ENCODE peak calls at places on chromosomes 3 and 15, in six cellular contexts. T is upper lobe of right lung, G is colonic mucosa, H is suprapubic skin, U is dorsolateral prefrontal cortex, B is ascending aorta. Y is an unnamed sample.

GRCh38 chr15:32872606-32873291 is 154.9 kb downstream of the GREM1 start:
- DNase-seq in U (no peak), H (no peak), B (no peak), G (peak; percentile 34), T (no peak), Y (peak; percentile 8)

GRCh38 chr3:48426944-48427629 is 2.8 kb downstream of the PLXNB1 start:
- DNase-seq in H (no peak), B (no peak), G (no peak), U (no peak), T (no peak), Y (no peak)

GRCh38 chr3:71201939-71202338 is 381.6 kb downstream of the FOXP1 start:
- DNase-seq in B (peak; percentile 88), G (peak; percentile 60), U (peak; percentile 46), H (no peak), T (no peak), Y (peak; percentile 38)

GRCh38 chr3:179771797-179772196 is 119.0 kb downstream of the USP13 start:
- DNase-seq in G (no peak), U (no peak), B (no peak), H (no peak), T (no peak), Y (no peak)

GRCh38 chr3:44179251-44179650 is 62.4 kb upstream of the TOPAZ1 start:
- DNase-seq in U (no peak), B (no peak), T (no peak), H (no peak), G (no peak), Y (no peak)

GRCh38 chr3:60160105-60160791 is 1091.0 kb downstream of the FHIT start:
- DNase-seq in H (no peak), B (no peak), G (no peak), T (no peak), U (no peak), Y (no peak)

GRCh38 chr3:119305271-119305670 is 11.1 kb downstream of the ARHGAP31 start:
- DNase-seq in B (no peak), G (no peak), U (no peak), H (no peak), T (no peak), Y (no peak)

GRCh38 chr15:22778796-22779195 is 7.6 kb upstream of the NIPA1 start:
- DNase-seq in G (no peak), H (no peak), U (no peak), T (no peak), B (no peak), Y (no peak)

GRCh38 chr3:43155464-43156121 is 49.7 kb upstream of the POMGNT2 start:
- DNase-seq in B (peak; percentile 81), G (peak; percentile 60), U (no peak), H (peak; percentile 71), T (no peak), Y (peak; percentile 54)

GRCh38 chr3:134211797-134212196 is 38.9 kb downstream of the RYK start:
- DNase-seq in G (no peak), U (no peak), T (no peak), H (no peak), B (no peak), Y (no peak)

GRCh38 chr3:23594066-23594465 is 211.7 kb upstream of the UBE2E1 start:
- DNase-seq in T (no peak), U (no peak), H (no peak), G (no peak), B (no peak), Y (no peak)

GRCh38 chr15:69578792-69579587 is 126.4 kb downstream of the RPLP1 start:
- DNase-seq in H (no peak), B (peak; percentile 88), U (peak; percentile 46), G (peak; percentile 91), T (peak; percentile 88), Y (no peak)

GRCh38 chr15:97881568-97881967 is 78.9 kb upstream of the ARRDC4 start:
- DNase-seq in U (no peak), B (no peak), H (no peak), G (no peak), T (no peak), Y (no peak)

GRCh38 chr15:97875025-97875512 is 85.4 kb upstream of the ARRDC4 start:
- DNase-seq in B (no peak), H (no peak), U (no peak), G (no peak), T (no peak), Y (no peak)

GRCh38 chr15:97874139-97874538 is 86.4 kb upstream of the ARRDC4 start:
- DNase-seq in T (no peak), H (no peak), B (no peak), G (no peak), U (no peak), Y (no peak)

GRCh38 chr15:97870771-97871170 is 89.7 kb upstream of the ARRDC4 start:
- DNase-seq in G (no peak), U (no peak), H (no peak), T (no peak), B (no peak), Y (no peak)

DNA sequence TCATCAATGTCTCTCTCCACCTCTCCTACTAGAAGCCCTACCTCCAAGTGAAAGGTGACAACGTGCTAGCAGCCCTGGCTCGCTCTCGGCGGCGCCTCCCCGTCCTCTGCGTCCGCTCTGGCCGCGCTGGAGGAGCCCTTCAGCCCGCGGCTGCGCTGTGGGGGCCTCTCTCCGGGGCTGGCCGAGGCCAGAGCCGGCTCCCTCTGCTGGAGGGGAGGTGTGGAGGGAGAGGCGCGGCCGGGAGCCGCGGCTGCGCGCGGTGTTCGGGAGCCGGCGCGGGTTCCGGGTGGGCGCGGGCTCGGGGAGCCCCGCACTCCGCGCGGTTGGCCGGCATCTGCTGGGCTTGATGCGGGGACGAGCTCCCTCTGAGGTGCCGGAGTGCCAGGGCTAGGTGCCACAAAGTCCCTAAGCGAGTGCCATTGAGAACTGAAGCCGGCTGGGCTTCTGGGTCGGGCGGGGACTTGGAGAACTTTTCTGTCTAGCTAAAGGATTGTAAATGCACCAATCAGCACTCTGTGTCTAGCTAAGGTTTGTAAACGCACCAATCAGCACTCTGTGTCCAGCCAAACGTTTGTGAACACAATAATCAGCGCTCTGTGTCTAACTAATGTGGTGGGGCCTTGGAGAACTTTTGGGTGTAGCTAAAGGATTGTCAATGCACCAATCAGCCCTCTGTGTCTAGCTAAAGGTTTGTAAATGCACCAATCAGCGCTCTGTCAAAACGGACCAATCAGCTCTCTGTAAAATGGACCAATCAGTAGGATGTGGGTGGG is 84.8 kb upstream of the ARRDC4 start:
- DNase-seq in T (peak; percentile 81), G (peak; percentile 28), U (no peak), B (no peak), H (no peak), Y (no peak)
- TF ChIP-seq CTCF in T (no peak), G (peak; percentile 18), U (no peak), B (no peak), H (no peak), Y (no peak)

DNA sequence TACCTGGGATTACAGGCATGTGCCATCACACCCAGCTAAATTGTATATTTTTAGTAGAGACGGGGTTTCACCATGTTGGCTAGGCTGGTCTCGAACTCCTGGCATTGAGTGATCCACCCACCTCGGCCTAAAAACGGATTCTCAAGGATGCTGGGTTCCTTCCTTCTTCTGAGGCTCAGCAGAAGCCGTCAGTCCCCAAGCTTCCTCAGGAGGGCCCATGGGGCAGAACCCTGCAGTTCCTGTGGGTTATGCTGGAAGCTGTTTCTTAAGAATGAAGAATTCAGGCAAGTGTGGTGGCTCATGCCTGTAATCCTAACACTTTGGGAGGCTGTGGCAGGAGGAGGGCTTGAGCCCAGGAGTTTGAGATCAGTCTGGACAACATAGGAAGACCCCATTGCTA is 29.0 kb upstream of the ZNF710 start:
- DNase-seq in U (no peak), H (no peak), B (no peak), G (no peak), T (no peak), Y (no peak)
- H3K4me3 ChIP-seq in U (no peak overlapping the region), H (no peak overlapping the region), B (no peak overlapping the region), G (no peak overlapping the region), T (no peak overlapping the region), Y (no peak overlapping the region)

DNA sequence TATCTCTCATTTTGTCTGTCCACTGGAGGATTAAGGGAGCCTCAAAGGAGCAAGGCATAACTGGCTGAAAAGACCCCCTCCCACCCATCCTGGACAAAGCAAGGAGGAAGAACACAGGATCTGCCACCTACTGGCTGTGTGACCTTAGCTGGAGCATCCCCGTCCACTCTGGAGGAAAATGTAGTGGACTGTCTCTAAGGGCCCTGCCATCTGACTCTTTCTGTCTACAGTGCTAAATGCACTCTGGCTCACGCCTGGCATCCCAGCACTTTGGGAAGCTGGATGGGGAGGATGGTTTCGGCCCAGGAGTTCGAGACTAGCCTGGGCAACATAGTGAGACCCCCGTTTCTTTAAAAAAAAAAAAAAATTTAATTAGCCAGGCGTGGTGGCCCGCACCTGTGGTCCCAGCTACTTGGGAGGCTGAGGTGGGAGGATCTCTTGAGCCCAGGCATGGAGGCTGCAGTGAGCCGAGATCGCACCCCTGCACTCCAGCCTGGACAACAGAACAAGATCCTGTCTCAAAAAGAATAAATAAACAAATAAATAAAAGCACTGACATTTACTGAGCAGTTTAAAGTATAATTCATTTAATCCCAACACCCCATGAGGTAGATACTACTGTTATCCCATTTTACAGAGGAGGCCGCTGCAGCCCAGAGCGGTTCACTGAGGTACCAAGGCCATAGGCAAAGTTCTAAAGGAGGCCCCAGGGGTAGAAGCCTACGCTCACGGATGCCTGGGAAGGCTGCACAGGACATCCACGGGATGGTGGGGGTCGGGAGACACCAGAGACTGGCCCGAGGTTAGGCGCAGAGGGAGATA is 1.1 kb downstream of the TBC1D2B start:
- DNase-seq in G (no peak), U (no peak), B (no peak), H (no peak), T (no peak), Y (no peak)
- TF ChIP-seq CTCF in G (no peak), U (peak; percentile 21), B (no peak), H (no peak), T (no peak), Y (peak; percentile 8)

GRCh38 chr15:58409861-58410260 is 21.9 kb upstream of the LIPC start:
- DNase-seq in T (no peak), H (no peak), U (no peak), B (no peak), G (no peak), Y (no peak)
- H3K4me3 ChIP-seq in T (peak overlapping the region; percentile 19), H (peak overlapping the region; percentile 32), U (peak overlapping the region; percentile 37), B (peak overlapping the region; percentile 58), G (no peak overlapping the region), Y (no peak overlapping the region)

DNA sequence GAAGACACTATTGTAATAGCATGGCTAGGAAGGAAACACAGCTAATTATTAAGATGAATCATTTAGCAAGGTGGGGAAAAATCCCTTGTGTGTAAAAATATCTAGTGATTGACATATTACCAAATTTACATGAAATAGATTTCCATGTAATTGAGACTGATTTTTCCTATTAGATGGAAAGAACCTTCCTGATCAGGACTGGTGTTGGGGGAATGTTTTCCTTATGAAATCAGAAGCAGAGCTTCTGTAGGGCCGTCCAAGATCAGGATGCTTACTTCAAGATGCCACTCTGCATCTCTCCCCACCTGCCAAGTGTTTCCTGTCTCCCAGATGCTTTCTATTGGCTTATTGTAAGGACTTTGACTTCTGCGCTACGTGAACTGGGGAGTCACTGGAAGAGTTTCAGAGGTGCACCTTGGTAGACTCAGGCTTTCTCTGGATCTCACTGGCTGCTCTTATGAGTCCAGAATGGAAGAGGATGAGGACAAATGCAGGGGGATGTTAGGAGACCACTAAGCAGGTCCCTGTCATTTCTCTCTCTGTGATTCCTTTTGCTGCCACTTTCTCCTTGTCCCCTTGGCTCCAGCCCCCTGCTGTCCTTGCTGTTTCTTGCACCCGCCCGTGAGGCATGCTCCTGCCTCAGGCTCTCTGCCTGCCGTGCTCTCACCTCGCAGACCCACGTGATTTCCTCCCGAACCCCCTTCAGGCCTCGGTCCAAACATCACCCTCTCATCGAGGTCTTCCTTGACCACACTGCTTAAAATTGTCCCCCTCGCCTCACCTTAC is 30.1 kb downstream of the BTD start:
- DNase-seq in G (no peak), H (no peak), U (no peak), T (no peak), B (no peak), Y (no peak)
- TF ChIP-seq CTCF in G (no peak), H (no peak), U (no peak), T (no peak), B (no peak), Y (no peak)

Y was measured in LNCaP clone FGC.